ENCODE peak calls at places on chromosomes 2 and 18, in four cellular contexts. I is NCI-H460; A is stimulated activated CD4-positive, alpha-beta T cell treated with anti-CD3 and anti-CD28 coated beads, Interleukin-4, amount 100 ng/mL, for 1 hour; T is T-helper 9 cell. C is an unnamed sample.

GRCh38 chr2:152334701-152335015 is 316 bp upstream of the FMNL2 start:
- DNase-seq in I (no peak), T (no peak), A (no peak), C (no peak)

GRCh38 chr2:187978341-187978740 is 313.3 kb upstream of the GULP1 start:
- DNase-seq in I (no peak), A (no peak), T (no peak), C (no peak)

GRCh38 chr2:27724905-27725693 is 46.4 kb upstream of the MRPL33 start:
- DNase-seq in I (no peak), T (no peak), A (no peak), C (no peak)

GRCh38 chr2:160606336-160606735 is 112.7 kb upstream of the RBMS1 start:
- DNase-seq in A (no peak), T (no peak), I (no peak), C (no peak)

GRCh38 chr2:212904646-212905045 is 246.8 kb downstream of the IKZF2 start:
- DNase-seq in I (no peak), A (no peak), T (no peak), C (no peak)

GRCh38 chr2:88671786-88672427 is 19.6 kb upstream of the RPIA start:
- DNase-seq in A (no peak), T (no peak), I (peak; percentile 37), C (no peak)

GRCh38 chr18:32674491-32674890 is 98.3 kb downstream of the KLHL14 start:
- DNase-seq in A (no peak), I (no peak), T (no peak), C (no peak)

GRCh38 chr2:157326683-157327082 is 1.1 kb upstream of the ERMN start:
- DNase-seq in I (no peak), T (no peak), A (no peak), C (no peak)

GRCh38 chr2:24875272-24875671 is 44.8 kb downstream of the ADCY3 start:
- DNase-seq in T (no peak), A (no peak), I (no peak), C (no peak)

GRCh38 chr2:227577555-227577954 is 21.1 kb upstream of the SCYGR2 start:
- DNase-seq in T (no peak), I (no peak), A (no peak), C (no peak)

GRCh38 chr2:60337142-60337497 is 216.3 kb downstream of the BCL11A start:
- DNase-seq in A (no peak), I (no peak), T (no peak), C (no peak)

GRCh38 chr2:11784747-11785610 is 38.5 kb downstream of the LPIN1 start:
- DNase-seq in I (no peak), T (peak; percentile 45), A (peak; percentile 57), C (peak; percentile 35)

GRCh38 chr2:128408349-128409305 is 90.0 kb upstream of the HS6ST1 start:
- DNase-seq in T (no peak), A (no peak), I (no peak), C (no peak)

GRCh38 chr2:73697606-73698005 is 39.5 kb downstream of the TPRKB start:
- DNase-seq in A (no peak), T (no peak), I (no peak), C (no peak)